ENCODE peak calls at places on chromosome X, in six cellular contexts. V, P, L, J, S and I are unnamed samples.

GRCh38 chrX:130347336-130347735 is 7.6 kb downstream of the SLC25A14 start:
- DNase-seq in V (no peak), P (no peak), L (no peak), J (peak; percentile 22), S (no peak), I (peak; percentile 24)

GRCh38 chrX:153854702-153855101 is 24.4 kb upstream of the PDZD4 start:
- DNase-seq in V (no peak), P (no peak), L (no peak), J (no peak), S (no peak), I (no peak)

GRCh38 chrX:42967681-42968080 is 189.7 kb upstream of the PPP1R2C start:
- DNase-seq in V (no peak), P (no peak), L (no peak), J (no peak), S (no peak), I (no peak)

GRCh38 chrX:42050345-42050744 is 127.0 kb upstream of the CASK start:
- DNase-seq in V (no peak), P (no peak), L (no peak), J (no peak), S (no peak), I (no peak)

GRCh38 chrX:112968351-112969133 is 127.9 kb upstream of the AMOT start:
- DNase-seq in V (peak; percentile 61), P (no peak), L (no peak), J (no peak), S (peak; percentile 39), I (peak; percentile 13)

GRCh38 chrX:132692066-132692465 is 203.2 kb upstream of the MBNL3 start:
- DNase-seq in V (no peak), P (no peak), L (no peak), J (no peak), S (peak; percentile 6), I (peak; percentile 63)

GRCh38 chrX:17214962-17215361 is 160.0 kb upstream of the NHS start:
- DNase-seq in V (no peak), P (no peak), L (no peak), J (no peak), S (no peak), I (no peak)

GRCh38 chrX:77785400-77785745 is 643 bp downstream of the ATRX start:
- DNase-seq in V (peak; percentile 3), P (peak; percentile 29), L (no peak), J (peak; percentile 8), S (peak; percentile 39), I (peak; percentile 45)

GRCh38 chrX:13551610-13552009 is 17.8 kb upstream of the EGFL6 start:
- DNase-seq in V (no peak), P (no peak), L (no peak), J (no peak), S (no peak), I (no peak)

GRCh38 chrX:66675541-66675940 is 36.7 kb upstream of the EDA2R start:
- DNase-seq in V (no peak), P (no peak), L (no peak), J (no peak), S (no peak), I (peak; percentile 7)

GRCh38 chrX:148854351-148854750 is 353.9 kb downstream of the AFF2 start:
- DNase-seq in V (no peak), P (no peak), L (no peak), J (no peak), S (no peak), I (no peak)

GRCh38 chrX:67780694-67781109 is 236.9 kb downstream of the AR start:
- DNase-seq in V (peak; percentile 91), P (no peak), L (no peak), J (peak; percentile 78), S (peak; percentile 68), I (peak; percentile 92)

GRCh38 chrX:152072236-152072635 is 66.1 kb downstream of the MAGEA10 start:
- DNase-seq in V (peak; percentile 81), P (no peak), L (no peak), J (peak; percentile 0), S (peak; percentile 31), I (peak; percentile 83)

GRCh38 chrX:137926090-137926489 is 360.2 kb downstream of the ZIC3 start:
- DNase-seq in V (peak; percentile 1), P (no peak), L (no peak), J (no peak), S (no peak), I (no peak)

GRCh38 chrX:154458954-154459829 is 1.1 kb downstream of the PLXNA3 start:
- DNase-seq in V (no peak), P (no peak), L (no peak), J (no peak), S (peak; percentile 36), I (peak; percentile 66)

GRCh38 chrX:15864629-15865028 is 10.0 kb upstream of the AP1S2 start:
- DNase-seq in V (peak; percentile 84), P (no peak), L (no peak), J (peak; percentile 60), S (no peak), I (peak; percentile 33)

GRCh38 chrX:5976332-5976731 is 252.3 kb downstream of the NLGN4X start:
- DNase-seq in V (no peak), P (no peak), L (no peak), J (no peak), S (no peak), I (no peak)

GRCh38 chrX:24148535-24149345 is 789 bp upstream of the ZFX start:
- DNase-seq in V (no peak), P (no peak), L (no peak), J (peak; percentile 61), S (peak; percentile 39), I (peak; percentile 72)

GRCh38 chrX:2552621-2553297 is 52.0 kb upstream of the DHRSX start:
- DNase-seq in V (no peak), P (no peak), L (no peak), J (no peak), S (peak; percentile 81), I (peak; percentile 79)

GRCh38 chrX:11944486-11944885 is 186.4 kb downstream of the MSL3 start:
- DNase-seq in V (peak; percentile 52), P (no peak), L (no peak), J (peak; percentile 64), S (peak; percentile 54), I (peak; percentile 27)

GRCh38 chrX:74546984-74547383 is 67.4 kb downstream of the RLIM start:
- DNase-seq in V (no peak), P (no peak), L (no peak), J (no peak), S (no peak), I (no peak)

GRCh38 chrX:154374361-154375155 is at the start of gene FLNA:
- DNase-seq in V (no peak), P (peak; percentile 11), L (no peak), J (no peak), S (no peak), I (peak; percentile 51)

GRCh38 chrX:39758791-39759525 is 338.8 kb downstream of the BCOR start:
- DNase-seq in V (no peak), P (no peak), L (no peak), J (no peak), S (no peak), I (no peak)